ENCODE peak calls at places on chromosomes 4 and X, in ten cellular contexts. P, M, O, R, F, N, S, Y, I and X are unnamed samples.

GRCh38 chr4:95219109-95219508 is 329.7 kb downstream of the UNC5C start:
- DNase-seq in Y (no peak), N (no peak), I (no peak), F (peak; percentile 71), P (no peak), M (no peak), S (no peak), O (no peak), R (peak; percentile 66), X (no peak)

GRCh38 chr4:88757776-88758175 is 60.1 kb upstream of the NAP1L5 start:
- DNase-seq in Y (no peak), M (no peak), F (no peak), P (no peak), N (no peak), R (no peak), O (no peak), I (no peak), S (no peak), X (no peak)

GRCh38 chr4:139279723-139280620 is at the start of gene MGARP:
- DNase-seq in N (peak; percentile 55), F (peak; percentile 28), P (no peak), Y (peak; percentile 13), R (peak; percentile 58), I (peak; percentile 50), O (no peak), M (no peak), S (peak; percentile 88), X (no peak)

GRCh38 chr4:100372432-100372831 is 145.4 kb downstream of the EMCN start:
- DNase-seq in N (peak; percentile 50), M (no peak), S (peak; percentile 44), F (no peak), R (no peak), O (peak; percentile 3), Y (no peak), I (no peak), P (peak; percentile 30), X (no peak)

GRCh38 chr4:84582988-84583870 is at the start of gene CDS1:
- DNase-seq in S (peak; percentile 75), M (no peak), R (peak; percentile 47), O (no peak), I (no peak), N (no peak), Y (no peak), F (no peak), P (peak; percentile 46), X (peak; percentile 63)

GRCh38 chr4:148058160-148058859 is 326.4 kb downstream of the ARHGAP10 start:
- DNase-seq in F (no peak), N (no peak), M (no peak), R (no peak), O (no peak), S (no peak), I (no peak), P (no peak), Y (no peak), X (no peak)

GRCh38 chrX:53483838-53484420 is 49.8 kb upstream of the HSD17B10 start:
- DNase-seq in O (no peak), Y (no peak), S (no peak), I (no peak), R (no peak), M (no peak), F (peak; percentile 5), P (peak; percentile 31), N (no peak), X (no peak)

GRCh38 chr4:143358923-143359694 is 22.4 kb downstream of the GAB1 start:
- DNase-seq in P (peak; percentile 91), F (peak; percentile 82), N (peak; percentile 96), Y (no peak), S (no peak), O (peak; percentile 91), I (no peak), M (no peak), R (peak; percentile 54), X (no peak)

GRCh38 chr4:895596-895995 is 36.5 kb downstream of the GAK start:
- DNase-seq in M (no peak), P (no peak), S (no peak), O (no peak), Y (no peak), I (no peak), F (no peak), N (no peak), R (no peak), X (no peak)

GRCh38 chr4:139743027-139743426 is 77.4 kb downstream of the MGST2 start:
- DNase-seq in Y (no peak), M (no peak), O (no peak), I (no peak), P (no peak), N (no peak), F (no peak), R (no peak), S (peak; percentile 28), X (no peak)

GRCh38 chr4:22315643-22316042 is 200.2 kb downstream of the ADGRA3 start:
- DNase-seq in M (no peak), Y (no peak), P (peak; percentile 7), R (no peak), O (no peak), S (no peak), N (no peak), I (no peak), F (no peak), X (no peak)

GRCh38 chr4:141675384-141675783 is 39.0 kb downstream of the IL15 start:
- DNase-seq in S (no peak), F (no peak), R (no peak), P (no peak), O (no peak), M (no peak), I (no peak), Y (no peak), N (no peak), X (no peak)

GRCh38 chr4:141684785-141685184 is 48.4 kb downstream of the IL15 start:
- DNase-seq in R (no peak), Y (no peak), I (no peak), S (no peak), P (peak; percentile 80), O (no peak), N (no peak), M (no peak), F (peak; percentile 42), X (no peak)

GRCh38 chr4:141676087-141676486 is 39.7 kb downstream of the IL15 start:
- DNase-seq in F (no peak), O (no peak), I (no peak), Y (no peak), R (no peak), P (no peak), M (no peak), S (no peak), N (no peak), X (no peak)

DNA sequence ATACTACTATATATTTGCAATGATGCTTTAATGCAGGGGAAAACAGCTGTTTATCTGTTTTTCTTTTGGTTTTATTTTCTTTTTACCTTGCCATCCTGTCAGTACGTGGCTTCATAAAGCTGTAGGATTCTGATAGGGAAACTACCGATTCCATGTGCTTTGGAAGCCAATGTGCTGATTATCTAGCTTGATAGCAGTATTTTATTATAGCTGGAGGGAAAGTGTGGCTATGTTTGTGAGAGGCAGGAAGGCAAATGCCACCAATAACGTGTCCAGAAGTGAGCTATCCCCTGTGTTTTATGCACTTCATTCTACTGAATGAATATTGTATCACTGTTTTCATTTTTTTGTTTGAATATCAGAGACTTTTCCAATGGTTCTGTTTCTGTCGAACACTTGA is 43.7 kb downstream of the IL15 start:
- DNase-seq in Y (no peak), P (no peak), R (no peak), I (no peak), O (no peak), N (no peak), M (no peak), S (no peak), F (no peak), X (no peak)
- H3K4me3 ChIP-seq in Y (no peak overlapping the region), P (no peak overlapping the region), R (no peak overlapping the region), I (no peak overlapping the region), O (no peak overlapping the region), N (no peak overlapping the region), M (no peak overlapping the region), S (no peak overlapping the region), F (no peak overlapping the region), X (no peak overlapping the region)

GRCh38 chr4:83025563-83025962 is 9.4 kb upstream of the COPS4 start:
- DNase-seq in Y (no peak), S (no peak), M (no peak), F (no peak), I (no peak), R (no peak), N (no peak), O (peak; percentile 30), P (no peak), X (no peak)

GRCh38 chr4:83028976-83029375 is 6.0 kb upstream of the COPS4 start:
- DNase-seq in N (no peak), R (no peak), I (no peak), P (no peak), O (no peak), S (no peak), M (no peak), F (no peak), Y (no peak), X (no peak)

GRCh38 chr4:83019794-83020497 is 9.3 kb upstream of the LIN54 start:
- DNase-seq in Y (no peak), R (no peak), N (no peak), S (no peak), M (no peak), F (no peak), I (no peak), P (no peak), O (no peak), X (no peak)

GRCh38 chr4:83022724-83023427 is 12.1 kb upstream of the COPS4 start:
- DNase-seq in N (no peak), O (no peak), Y (no peak), F (peak; percentile 48), P (no peak), M (no peak), S (no peak), I (no peak), R (no peak), X (no peak)

DNA sequence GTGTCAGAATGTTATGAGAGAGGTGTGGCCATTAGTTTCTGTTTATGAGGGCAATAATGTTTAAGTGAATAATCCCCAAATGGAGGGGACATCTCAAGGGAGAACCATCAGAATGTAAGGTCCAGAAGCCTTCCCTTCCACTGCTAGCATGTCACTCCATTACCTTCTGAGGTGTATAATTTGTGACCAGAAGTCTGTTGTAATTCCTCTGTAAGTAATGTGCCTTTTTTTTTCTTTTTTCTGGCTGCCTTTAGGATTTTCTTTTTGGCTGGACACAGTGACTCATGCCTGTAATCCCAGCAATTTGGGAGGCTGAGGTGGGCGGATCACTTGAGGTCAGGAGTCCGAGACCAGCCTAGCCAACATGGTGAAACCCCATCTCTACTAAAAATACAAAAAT is 10.8 kb upstream of the COPS4 start:
- DNase-seq in O (no peak), Y (no peak), I (no peak), M (no peak), N (no peak), P (no peak), F (no peak), S (no peak), R (no peak), X (no peak)
- H3K4me1 ChIP-seq in O (peaks cover 19% of the 10 kb centered on the region), Y (no peaks in the 10 kb centered on the region), I (no peaks in the 10 kb centered on the region), M (no peaks in the 10 kb centered on the region), N (no peaks in the 10 kb centered on the region), P (no peaks in the 10 kb centered on the region), F (no peaks in the 10 kb centered on the region), S (no peaks in the 10 kb centered on the region), R (no peaks in the 10 kb centered on the region), X (no peaks in the 10 kb centered on the region)

GRCh38 chrX:103554687-103555417 is 30.5 kb upstream of the TCEAL4 start:
- DNase-seq in R (peak; percentile 60), Y (peak; percentile 23), F (peak; percentile 78), M (peak; percentile 65), S (peak; percentile 85), P (no peak), I (peak; percentile 65), N (no peak), O (peak; percentile 78), X (no peak)
- H3K4me3 ChIP-seq in R (no peak overlapping the region), Y (peak overlapping the region; percentile 73), F (peak overlapping the region; percentile 79), M (peak overlapping the region; percentile 54), S (peak overlapping the region; percentile 73), P (no peak overlapping the region), I (peak overlapping the region; percentile 70), N (no peak overlapping the region), O (peak overlapping the region; percentile 74), X (no peak overlapping the region)

GRCh38 chr4:40243390-40243948 is 46.6 kb downstream of the RHOH start:
- DNase-seq in O (no peak), N (no peak), S (no peak), P (no peak), Y (no peak), M (no peak), R (no peak), I (no peak), F (no peak), X (no peak)
- H3K4me1 ChIP-seq in O (no peaks in the 10 kb centered on the region), N (peaks cover 8% of the 10 kb centered on the region), S (no peaks in the 10 kb centered on the region), P (peaks cover 5% of the 10 kb centered on the region), Y (peaks cover 92% of the 10 kb centered on the region), M (peaks cover 5% of the 10 kb centered on the region), R (no peaks in the 10 kb centered on the region), I (peaks cover 93% of the 10 kb centered on the region), F (no peaks in the 10 kb centered on the region), X (no peaks in the 10 kb centered on the region)